ENCODE peak calls at places on chromosomes 3 and 15, in six cellular contexts. K, F, W, H, Z and U are unnamed samples.

GRCh38 chr15:48112242-48112641 is 8.5 kb upstream of the SLC24A5 start:
- DNase-seq in K (peak), F (no peak), W (peak), H (no peak), Z (no peak), U (peak)

GRCh38 chr3:166005126-166005525 is 167.9 kb upstream of the BCHE start:
- DNase-seq in K (no peak), F (no peak), W (no peak), H (no peak), Z (no peak), U (no peak)

GRCh38 chr3:117671707-117672318 is 962.2 kb downstream of the TUSC7 start:
- DNase-seq in K (no peak), F (no peak), W (no peak), H (no peak), Z (no peak), U (peak)

GRCh38 chr3:126100216-126100615 is 16.3 kb upstream of the SLC41A3 start:
- DNase-seq in K (no peak), F (no peak), W (no peak), H (no peak), Z (no peak), U (no peak)

GRCh38 chr15:89836255-89837133 is 21.8 kb upstream of the ANPEP start:
- DNase-seq in K (peak), F (no peak), W (peak), H (no peak), Z (no peak), U (peak)

GRCh38 chr3:56896357-56896756 is 94.6 kb upstream of the ARHGEF3 start:
- DNase-seq in K (no peak), F (no peak), W (no peak), H (no peak), Z (no peak), U (no peak)

GRCh38 chr3:53180305-53181023 is 19.5 kb downstream of the PRKCD start:
- DNase-seq in K (no peak), F (no peak), W (no peak), H (no peak), Z (no peak), U (no peak)

GRCh38 chr3:182028081-182028480 is 316.4 kb downstream of the SOX2 start:
- DNase-seq in K (no peak), F (no peak), W (peak), H (no peak), Z (no peak), U (no peak)

GRCh38 chr3:13600950-13601691 is 52.2 kb downstream of the FBLN2 start:
- DNase-seq in K (peak), F (no peak), W (peak), H (no peak), Z (no peak), U (no peak)

GRCh38 chr3:29775352-29775751 is 494.5 kb downstream of the RBMS3 start:
- DNase-seq in K (peak), F (no peak), W (no peak), H (no peak), Z (no peak), U (no peak)

GRCh38 chr3:72303926-72304325 is 519.0 kb upstream of the PROK2 start:
- DNase-seq in K (peak), F (no peak), W (no peak), H (no peak), Z (no peak), U (no peak)

GRCh38 chr3:13278783-13279531 is 141.2 kb downstream of the NUP210 start:
- DNase-seq in K (peak), F (no peak), W (peak), H (no peak), Z (no peak), U (no peak)

GRCh38 chr15:90845201-90845949 is 23.0 kb upstream of the FURIN start:
- DNase-seq in K (peak), F (peak), W (peak), H (no peak), Z (no peak), U (peak)

GRCh38 chr3:13420051-13420816 is at the start of gene NUP210:
- DNase-seq in K (no peak), F (peak), W (no peak), H (peak), Z (no peak), U (no peak)

GRCh38 chr3:119937229-119937628 is 155.3 kb downstream of the NR1I2 start:
- DNase-seq in K (no peak), F (peak), W (peak), H (no peak), Z (no peak), U (no peak)

GRCh38 chr3:88291516-88291915 is 141.8 kb downstream of the C3orf38 start:
- DNase-seq in K (no peak), F (no peak), W (no peak), H (no peak), Z (no peak), U (no peak)

GRCh38 chr15:77554306-77555080 is 78.2 kb downstream of the LINGO1 start:
- DNase-seq in K (no peak), F (no peak), W (no peak), H (no peak), Z (no peak), U (no peak)

GRCh38 chr3:178583963-178584575 is 47.8 kb downstream of the KCNMB2 start:
- DNase-seq in K (no peak), F (no peak), W (no peak), H (no peak), Z (no peak), U (no peak)

GRCh38 chr15:70160267-70160666 is 62.5 kb upstream of the TLE3 start:
- DNase-seq in K (no peak), F (no peak), W (peak), H (no peak), Z (peak), U (peak)

GRCh38 chr15:73515520-73515919 is 72.6 kb downstream of the REC114 start:
- DNase-seq in K (no peak), F (no peak), W (no peak), H (no peak), Z (no peak), U (no peak)

GRCh38 chr3:158768881-158769518 is 32.9 kb upstream of the MFSD1 start:
- DNase-seq in K (peak), F (no peak), W (peak), H (no peak), Z (peak), U (no peak)

GRCh38 chr3:39125837-39126500 is 18.5 kb downstream of the TTC21A start:
- DNase-seq in K (peak), F (no peak), W (peak), H (no peak), Z (no peak), U (no peak)

GRCh38 chr3:51717947-51718346 is 11.1 kb downstream of the GRM2 start:
- DNase-seq in K (no peak), F (no peak), W (no peak), H (peak), Z (no peak), U (no peak)

GRCh38 chr3:105614288-105615030 is 247.8 kb downstream of the ALCAM start:
- DNase-seq in K (peak), F (no peak), W (peak), H (no peak), Z (no peak), U (no peak)

GRCh38 chr15:44812029-44812517 is 75.7 kb downstream of the TRIM69 start:
- DNase-seq in K (no peak), F (no peak), W (no peak), H (no peak), Z (no peak), U (no peak)

GRCh38 chr3:23283625-23284024 is 80.5 kb downstream of the UBE2E2 start:
- DNase-seq in K (no peak), F (no peak), W (no peak), H (no peak), Z (no peak), U (no peak)

GRCh38 chr3:4139462-4140140 is 163.6 kb upstream of the SETMAR start:
- DNase-seq in K (no peak), F (no peak), W (no peak), H (no peak), Z (no peak), U (no peak)

GRCh38 chr3:13020159-13020558 is 53.1 kb downstream of the IQSEC1 start:
- DNase-seq in K (no peak), F (no peak), W (peak), H (no peak), Z (no peak), U (no peak)

GRCh38 chr3:64549869-64550268 is 137.9 kb downstream of the ADAMTS9 start:
- DNase-seq in K (no peak), F (no peak), W (no peak), H (no peak), Z (no peak), U (no peak)

GRCh38 chr3:187746479-187747335 is 1.4 kb upstream of the BCL6 start:
- DNase-seq in K (peak), F (peak), W (peak), H (no peak), Z (peak), U (peak)